ENCODE peak calls at places on chromosome 13, in nine cellular contexts. R is fibroblast of pulmonary artery, D is H54, F is NCI-H2171, S is SK-N-SH, E is posterior cingulate gyrus, O is NCI-H524, T is stomach, K is AG10803. A is an unnamed sample.

GRCh38 chr13:30763786-30764440 is 28.6 kb downstream of the ALOX5AP start:
- DNase-seq in R (peak; percentile 47), D (no peak), F (no peak), S (no peak), E (no peak), O (peak; percentile 15), T (no peak), K (no peak), A (peak; percentile 34)

GRCh38 chr13:81017525-81018152 is 676.7 kb upstream of the SPRY2 start:
- DNase-seq in R (peak; percentile 81), D (peak; percentile 1), F (peak; percentile 12), S (peak; percentile 44), E (no peak), O (no peak), T (no peak), K (peak; percentile 34), A (peak; percentile 67)

GRCh38 chr13:102610296-102610895 is 13.6 kb downstream of the TPP2 start:
- DNase-seq in R (no peak), D (no peak), F (no peak), S (no peak), E (no peak), O (no peak), T (no peak), K (no peak), A (no peak)

GRCh38 chr13:91586609-91587008 is 188.2 kb downstream of the GPC5 start:
- DNase-seq in R (no peak), D (no peak), F (no peak), S (no peak), E (no peak), O (no peak), T (no peak), K (no peak), A (no peak)

GRCh38 chr13:65063753-65064152 is 2166.4 kb downstream of the PCDH9 start:
- DNase-seq in R (peak; percentile 59), D (no peak), F (no peak), S (no peak), E (no peak), O (no peak), T (no peak), K (peak; percentile 30), A (no peak)

GRCh38 chr13:27465611-27466010 is 15.2 kb upstream of the MTIF3 start:
- DNase-seq in R (peak; percentile 6), D (no peak), F (no peak), S (no peak), E (no peak), O (peak; percentile 19), T (no peak), K (no peak), A (no peak)

GRCh38 chr13:22801402-22802003 is 379.3 kb upstream of the SGCG start:
- DNase-seq in R (peak; percentile 20), D (no peak), F (no peak), S (no peak), E (no peak), O (peak; percentile 3), T (no peak), K (peak; percentile 4), A (peak; percentile 20)

GRCh38 chr13:55990631-55991030 is 1150.1 kb upstream of the PRR20A start:
- DNase-seq in R (no peak), D (no peak), F (no peak), S (no peak), E (no peak), O (no peak), T (no peak), K (no peak), A (no peak)

GRCh38 chr13:98510156-98510509 is 66.8 kb downstream of the STK24 start:
- DNase-seq in R (no peak), D (no peak), F (no peak), S (no peak), E (no peak), O (no peak), T (no peak), K (no peak), A (no peak)

GRCh38 chr13:66210677-66211076 is 1019.5 kb downstream of the PCDH9 start:
- DNase-seq in R (peak; percentile 91), D (peak; percentile 11), F (no peak), S (no peak), E (no peak), O (no peak), T (no peak), K (peak; percentile 69), A (peak; percentile 85)

GRCh38 chr13:41018583-41018909 is 570 bp downstream of the ELF1 start:
- DNase-seq in R (no peak), D (no peak), F (no peak), S (no peak), E (no peak), O (no peak), T (no peak), K (no peak), A (no peak)

GRCh38 chr13:20713014-20713376 is 9.5 kb downstream of the IL17D start:
- DNase-seq in R (no peak), D (no peak), F (no peak), S (no peak), E (no peak), O (no peak), T (no peak), K (no peak), A (no peak)

GRCh38 chr13:53001444-53001843 is 27.2 kb upstream of the OLFM4 start:
- DNase-seq in R (no peak), D (no peak), F (no peak), S (no peak), E (no peak), O (no peak), T (no peak), K (no peak), A (no peak)

GRCh38 chr13:112251930-112252585 is 124.1 kb upstream of the SPACA7 start:
- DNase-seq in R (no peak), D (no peak), F (no peak), S (no peak), E (no peak), O (no peak), T (no peak), K (no peak), A (no peak)

GRCh38 chr13:89910166-89910565 is 1437.3 kb upstream of the MIR17HG start:
- DNase-seq in R (no peak), D (no peak), F (no peak), S (no peak), E (no peak), O (no peak), T (no peak), K (no peak), A (no peak)

GRCh38 chr13:70896136-70896535 is 787.9 kb upstream of the KLHL1 start:
- DNase-seq in R (no peak), D (no peak), F (no peak), S (no peak), E (no peak), O (no peak), T (no peak), K (no peak), A (no peak)

GRCh38 chr13:46307554-46307953 is 79.5 kb downstream of the RUBCNL start:
- DNase-seq in R (peak; percentile 10), D (no peak), F (no peak), S (no peak), E (no peak), O (no peak), T (no peak), K (peak; percentile 36), A (peak; percentile 7)

GRCh38 chr13:92265408-92265807 is 867.0 kb downstream of the GPC5 start:
- DNase-seq in R (peak; percentile 70), D (no peak), F (no peak), S (no peak), E (no peak), O (no peak), T (no peak), K (no peak), A (peak; percentile 2)

GRCh38 chr13:40129467-40129866 is 474.0 kb downstream of the COG6 start:
- DNase-seq in R (no peak), D (no peak), F (no peak), S (no peak), E (no peak), O (no peak), T (no peak), K (no peak), A (no peak)

GRCh38 chr13:33380487-33381079 is 95.0 kb upstream of the STARD13 start:
- DNase-seq in R (no peak), D (no peak), F (no peak), S (no peak), E (no peak), O (no peak), T (no peak), K (no peak), A (no peak)